ENCODE peak calls at places on chromosome 2, in nine cellular contexts. K, Z, N, A, X, P, T, Q and Y are unnamed samples.

GRCh38 chr2:28538652-28539051 is 42.8 kb downstream of the PLB1 start:
- DNase-seq in N (no peak), Z (no peak), K (no peak), P (no peak), X (no peak), Q (no peak), A (no peak), T (no peak), Y (no peak)

GRCh38 chr2:118687698-118688097 is 159.8 kb downstream of the EN1 start:
- DNase-seq in X (no peak), K (no peak), Q (no peak), A (no peak), T (no peak), Z (no peak), P (no peak), N (peak), Y (no peak)

GRCh38 chr2:223465793-223466192 is 136.4 kb downstream of the SCG2 start:
- DNase-seq in X (no peak), Q (no peak), A (no peak), T (peak), P (no peak), K (peak), N (peak), Z (peak), Y (peak)

GRCh38 chr2:238524584-238524983 is 97.9 kb downstream of the ASB1 start:
- DNase-seq in A (no peak), P (no peak), Q (no peak), K (no peak), N (no peak), X (no peak), Z (no peak), T (no peak), Y (no peak)

GRCh38 chr2:27209621-27210401 is 2.0 kb upstream of the ATRAID start:
- DNase-seq in A (no peak), Q (no peak), Z (no peak), X (no peak), T (no peak), P (no peak), K (peak), N (no peak), Y (no peak)

GRCh38 chr2:64405476-64406406 is 48.2 kb upstream of the LGALSL start:
- DNase-seq in N (peak), P (no peak), A (no peak), Q (no peak), Z (peak), T (no peak), X (no peak), K (peak), Y (no peak)

GRCh38 chr2:104177179-104177578 is 676.7 kb upstream of the POU3F3 start:
- DNase-seq in N (no peak), A (no peak), Z (no peak), K (no peak), P (no peak), Q (no peak), T (no peak), X (no peak), Y (no peak)

GRCh38 chr2:230412846-230413245 is 3.2 kb upstream of the SP100 start:
- DNase-seq in Q (no peak), Z (no peak), T (no peak), A (no peak), P (no peak), K (no peak), N (no peak), X (no peak), Y (no peak)

GRCh38 chr2:156818944-156819343 is 382.8 kb downstream of the GPD2 start:
- DNase-seq in Z (no peak), N (no peak), Q (no peak), T (no peak), K (peak), A (no peak), X (no peak), P (no peak), Y (no peak)

GRCh38 chr2:233119806-233120205 is 59.7 kb downstream of the INPP5D start:
- DNase-seq in X (no peak), Z (no peak), P (no peak), N (no peak), T (no peak), A (no peak), Q (no peak), K (no peak), Y (no peak)

GRCh38 chr2:113080134-113080533 is 12.4 kb downstream of the IL1F10 start:
- DNase-seq in N (peak), Q (peak), X (peak), T (peak), K (peak), A (no peak), P (peak), Z (no peak), Y (no peak)

GRCh38 chr2:135984199-135985017 is 1.0 kb downstream of the DARS1 start:
- DNase-seq in T (no peak), Q (no peak), A (no peak), N (no peak), X (no peak), Z (no peak), P (no peak), K (no peak), Y (no peak)

GRCh38 chr2:216094701-216095100 is 13.0 kb downstream of the TMEM169 start:
- DNase-seq in P (no peak), X (no peak), Z (no peak), N (no peak), Q (no peak), A (no peak), K (no peak), T (no peak), Y (no peak)

GRCh38 chr2:77571545-77571944 is 49.4 kb upstream of the LRRTM4 start:
- DNase-seq in P (no peak), A (no peak), T (no peak), K (no peak), Z (no peak), N (no peak), Q (no peak), X (no peak), Y (no peak)

GRCh38 chr2:79855264-79856006 is 342.6 kb downstream of the CTNNA2 start:
- DNase-seq in Q (peak), X (no peak), T (peak), K (peak), N (peak), A (no peak), Z (peak), P (no peak), Y (no peak)

GRCh38 chr2:168699834-168700417 is 102.5 kb upstream of the NOSTRIN start:
- DNase-seq in Q (no peak), K (peak), X (no peak), Z (no peak), P (no peak), A (no peak), N (peak), T (peak), Y (peak)

GRCh38 chr2:20514596-20515269 is 67.9 kb downstream of the RHOB start:
- DNase-seq in K (peak), T (peak), X (no peak), A (no peak), N (peak), P (no peak), Q (peak), Z (peak), Y (peak)

GRCh38 chr2:69138247-69138754 is 125.3 kb downstream of the ANTXR1 start:
- DNase-seq in X (no peak), P (no peak), T (no peak), K (peak), N (peak), Q (no peak), Z (peak), A (no peak), Y (no peak)

GRCh38 chr2:127565261-127566138 is 30.0 kb downstream of the MYO7B start:
- DNase-seq in X (no peak), K (no peak), N (no peak), P (no peak), A (no peak), Q (peak), Z (no peak), T (no peak), Y (no peak)

GRCh38 chr2:71510196-71510807 is 56.9 kb downstream of the DYSF start:
- DNase-seq in K (peak), N (peak), Q (peak), P (peak), X (peak), T (peak), A (peak), Z (peak), Y (peak)